ENCODE peak calls at places on chromosomes 1 and 21, in five cellular contexts. H is IMR-90; Q is CD8-positive, alpha-beta memory T cell; A is left ventricle myocardium inferior; F is CD8-positive, alpha-beta T cell. O is an unnamed sample.

GRCh38 chr1:81004011-81004410 is 796.7 kb upstream of the ADGRL2 start:
- DNase-seq in A (peak), H (no peak), Q (no peak), F (no peak), O (no peak)

GRCh38 chr1:233240839-233241682 is 54.5 kb downstream of the PCNX2 start:
- DNase-seq in F (no peak), A (peak), Q (no peak), H (peak), O (no peak)

GRCh38 chr1:195886000-195886399 is 722.2 kb downstream of the KCNT2 start:
- DNase-seq in H (no peak), A (no peak), Q (no peak), F (no peak), O (no peak)

GRCh38 chr1:192159769-192160168 is 1.5 kb downstream of the RGS18 start:
- DNase-seq in H (no peak), Q (no peak), A (no peak), F (no peak), O (no peak)

GRCh38 chr1:44650159-44650831 is 24.0 kb downstream of the TMEM53 start:
- DNase-seq in A (peak), Q (no peak), H (no peak), F (no peak), O (no peak)

GRCh38 chr21:28516996-28517592 is 475.6 kb downstream of the LTN1 start:
- DNase-seq in F (peak), A (peak), Q (peak), H (no peak), O (peak)

GRCh38 chr1:68294354-68295066 is 62.2 kb upstream of the WLS start:
- DNase-seq in H (no peak), Q (no peak), A (no peak), F (no peak), O (no peak)

GRCh38 chr1:30879940-30880339 is 28.6 kb downstream of the SDC3 start:
- DNase-seq in F (no peak), Q (no peak), A (no peak), H (no peak), O (peak)

GRCh38 chr1:89831462-89832113 is 10.8 kb downstream of the LRRC8D start:
- DNase-seq in A (no peak), Q (no peak), F (no peak), H (no peak), O (no peak)

GRCh38 chr1:221440658-221441057 is 301.2 kb downstream of the DUSP10 start:
- DNase-seq in H (no peak), F (no peak), A (no peak), Q (no peak), O (no peak)

GRCh38 chr21:34131586-34131985 is 58.2 kb downstream of the MRPS6 start:
- DNase-seq in H (peak), F (no peak), Q (no peak), A (no peak), O (no peak)
- H3K27ac ChIP-seq in H (no peak), F (no peak), Q (no peak), A (peak), O (peak)

GRCh38 chr1:205243355-205244191 is 15.8 kb downstream of the TMCC2 start:
- DNase-seq in Q (no peak), F (no peak), H (no peak), A (no peak), O (no peak)
- H3K27ac ChIP-seq in Q (no peak), F (no peak), H (no peak), A (no peak), O (peak)

GRCh38 chr1:202189012-202189790 is 4.4 kb upstream of the LGR6 start:
- DNase-seq in F (peak), A (peak), Q (peak), H (peak), O (no peak)

GRCh38 chr1:202192770-202193613 is 607 bp upstream of the LGR6 start:
- DNase-seq in F (peak), Q (peak), H (peak), A (peak), O (no peak)

GRCh38 chr1:202187697-202188407 is 5.7 kb upstream of the LGR6 start:
- DNase-seq in Q (no peak), A (no peak), H (no peak), F (no peak), O (no peak)

GRCh38 chr1:202187040-202187671 is 6.4 kb upstream of the LGR6 start:
- DNase-seq in F (no peak), A (no peak), Q (no peak), H (no peak), O (no peak)

GRCh38 chr1:202189919-202190715 is 3.5 kb upstream of the LGR6 start:
- DNase-seq in F (no peak), Q (no peak), H (peak), A (no peak), O (no peak)
- H3K27ac ChIP-seq in F (no peak), Q (no peak), H (no peak), A (no peak), O (no peak)

GRCh38 chr1:99660496-99660895 is 14.6 kb downstream of the PALMD start:
- DNase-seq in A (no peak), Q (no peak), F (no peak), H (no peak), O (no peak)
- H3K27ac ChIP-seq in A (peak), Q (no peak), F (no peak), H (no peak), O (no peak)

DNA sequence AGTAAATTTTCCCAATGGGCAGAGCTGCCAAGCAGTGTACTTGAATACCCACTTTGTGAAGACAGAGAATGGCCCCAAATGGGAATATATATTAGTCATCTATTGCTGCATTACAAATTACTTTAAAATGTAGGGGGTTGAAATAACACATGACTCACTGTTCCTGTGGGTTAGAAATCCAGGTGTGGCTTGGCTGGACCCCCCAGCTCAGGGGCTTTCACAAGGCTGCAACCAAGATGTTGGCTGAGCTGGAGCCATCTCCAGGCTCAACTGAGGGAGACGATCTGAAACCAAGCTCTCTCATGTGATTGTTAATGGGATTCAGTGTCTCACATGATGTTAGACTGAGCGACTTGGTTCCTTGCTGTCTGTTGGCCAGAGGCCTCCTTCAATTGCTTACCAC is 33.4 kb upstream of the ARHGAP29 start:
- DNase-seq in H (peak), F (no peak), Q (no peak), A (no peak), O (no peak)
- H3K27ac ChIP-seq in H (no peak), F (no peak), Q (no peak), A (no peak), O (no peak)

GRCh38 chr1:40979241-40980067 is at the start of gene CTPS1:
- DNase-seq in A (peak), Q (peak), H (peak), F (peak), O (peak)

GRCh38 chr1:40980068-40980452 is 564 bp downstream of the CTPS1 start:
- DNase-seq in A (no peak), F (no peak), H (no peak), Q (no peak), O (no peak)

GRCh38 chr1:40977721-40978120 is 1.8 kb upstream of the CTPS1 start:
- DNase-seq in Q (no peak), F (no peak), A (no peak), H (no peak), O (no peak)

GRCh38 chr1:40980453-40981121 is 1.1 kb downstream of the CTPS1 start:
- DNase-seq in A (peak), Q (peak), F (peak), H (peak), O (no peak)

DNA sequence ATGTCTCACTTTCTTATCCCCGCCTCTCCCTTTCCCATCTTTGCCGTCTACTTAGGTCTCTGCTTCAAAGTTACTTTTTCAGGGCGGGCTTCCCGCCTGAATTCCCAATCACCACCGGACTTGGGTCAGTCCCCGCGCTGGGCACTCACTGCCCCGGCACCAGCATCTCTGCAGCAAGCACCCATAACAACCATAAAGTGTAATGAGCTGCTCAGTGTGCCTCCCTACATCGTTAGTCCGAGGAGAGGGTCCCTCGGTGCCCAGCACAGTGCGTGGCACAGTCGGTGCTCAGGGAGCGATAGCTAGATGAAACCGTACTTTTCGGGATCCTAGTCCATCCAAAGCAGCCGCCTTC is 633 bp upstream of the CTPS1 start:
- DNase-seq in F (no peak), Q (no peak), H (no peak), A (no peak), O (no peak)
- H3K27ac ChIP-seq in F (peak), Q (peak), H (peak), A (peak), O (peak)

DNA sequence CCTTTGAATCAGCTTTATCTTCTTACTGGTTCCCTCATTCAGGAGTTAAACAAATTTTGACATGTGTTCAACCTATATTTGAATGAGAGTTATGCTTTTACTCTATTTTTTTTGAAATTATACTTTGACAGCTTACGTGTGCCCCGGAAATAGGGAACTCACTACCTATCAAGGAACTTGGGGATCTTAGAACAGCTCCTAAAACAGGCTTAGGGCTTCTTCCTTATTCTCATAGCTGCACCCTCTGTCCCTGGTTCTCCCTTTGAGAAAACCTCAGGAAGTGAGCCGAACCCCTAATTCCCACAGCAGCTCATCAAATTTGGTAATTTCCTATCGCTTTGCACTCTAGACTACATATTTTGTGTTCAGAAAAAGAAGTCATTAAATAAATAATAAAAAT is 81.2 kb upstream of the RUNX3 start:
- DNase-seq in Q (no peak), F (no peak), A (no peak), H (no peak), O (no peak)
- H3K27ac ChIP-seq in Q (no peak), F (no peak), A (no peak), H (no peak), O (no peak)

GRCh38 chr21:29613021-29613420 is 314.3 kb downstream of the BACH1 start:
- DNase-seq in A (no peak), Q (no peak), F (no peak), H (peak), O (no peak)
- H3K27ac ChIP-seq in A (no peak), Q (no peak), F (no peak), H (no peak), O (no peak)

GRCh38 chr1:1314237-1314586 is 5.8 kb downstream of the PUSL1 start:
- DNase-seq in A (no peak), F (no peak), Q (no peak), H (no peak), O (no peak)

GRCh38 chr1:1313500-1314236 is 5.3 kb downstream of the PUSL1 start:
- DNase-seq in Q (no peak), A (no peak), F (no peak), H (no peak), O (no peak)

GRCh38 chr1:1315435-1315901 is 7.1 kb downstream of the PUSL1 start:
- DNase-seq in H (no peak), F (no peak), A (no peak), Q (no peak), O (no peak)

GRCh38 chr1:1312450-1313314 is 4.3 kb downstream of the PUSL1 start:
- DNase-seq in F (no peak), H (no peak), Q (no peak), A (no peak), O (no peak)

DNA sequence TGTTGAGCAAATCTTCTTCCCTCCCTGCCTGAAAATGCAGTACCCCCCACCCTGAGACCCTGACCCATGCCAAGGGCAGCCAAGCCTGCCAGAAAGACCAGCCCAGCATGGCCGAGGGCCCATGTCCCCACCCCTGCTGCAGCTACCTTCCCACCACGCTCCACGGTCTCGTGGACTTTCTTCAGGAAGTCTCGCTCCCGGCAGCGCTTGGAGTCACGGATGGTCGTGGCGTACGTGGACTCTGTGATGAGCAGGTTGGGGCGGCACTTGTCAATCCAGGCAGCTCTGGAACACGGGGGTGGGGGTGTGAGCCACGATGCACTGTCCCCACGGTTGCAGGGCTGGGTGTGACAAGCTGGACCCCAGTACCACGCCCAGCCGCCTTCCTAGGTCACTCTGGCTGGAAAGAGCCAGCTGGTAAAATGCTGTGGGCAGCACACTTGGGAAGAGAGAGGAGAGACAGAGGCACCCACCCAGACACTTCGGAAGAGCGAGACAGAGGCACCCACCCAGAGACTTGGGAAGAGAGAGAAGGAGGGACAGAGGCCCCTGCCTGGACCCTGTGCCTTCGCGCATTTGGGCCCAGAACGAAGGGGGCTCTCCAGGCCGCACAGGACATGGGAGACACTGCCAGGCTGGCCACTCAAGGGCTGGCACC is 6.4 kb downstream of the PUSL1 start:
- DNase-seq in H (no peak), F (no peak), Q (no peak), A (no peak), O (no peak)
- H3K27ac ChIP-seq in H (no peak), F (no peak), Q (no peak), A (no peak), O (no peak)

DNA sequence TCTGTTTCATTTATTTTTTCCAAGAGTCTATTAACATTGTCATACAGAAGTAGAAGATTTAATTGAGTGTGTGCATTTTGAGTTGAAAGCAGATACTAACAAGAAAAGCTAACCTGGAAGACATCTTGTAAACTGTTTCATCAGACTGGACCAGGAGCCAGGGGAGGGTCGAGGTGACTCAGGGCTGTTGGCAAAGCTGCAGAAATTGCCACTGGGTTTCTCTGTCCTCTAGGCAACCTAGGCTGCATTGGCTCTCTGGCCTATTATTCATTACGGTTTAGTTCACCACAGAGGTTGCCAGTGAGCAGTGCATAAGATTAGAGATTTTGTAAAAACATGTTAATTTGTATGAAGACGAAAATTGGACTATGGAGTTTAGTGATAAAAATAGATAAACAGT is 27.5 kb downstream of the ERG start:
- DNase-seq in F (no peak), A (no peak), H (no peak), Q (no peak), O (no peak)
- H3K27ac ChIP-seq in F (no peak), A (peak), H (no peak), Q (no peak), O (no peak)

O was measured in caudate nucleus.